ENCODE peak calls at places on chromosomes 16 and 17, in six cellular contexts. J, I, Z, K, V and O are unnamed samples.

GRCh38 chr16:30553396-30553899 is 4.7 kb downstream of the ZNF764 start:
- DNase-seq in V (no peak), Z (no peak), J (no peak), K (no peak), I (no peak), O (no peak)

GRCh38 chr17:58339775-58340622 is 11.4 kb upstream of the TSPOAP1 start:
- DNase-seq in I (no peak), K (no peak), V (peak), J (no peak), Z (no peak), O (no peak)

GRCh38 chr16:2228161-2228824 is 4.9 kb downstream of the E4F1 start:
- DNase-seq in K (no peak), V (no peak), J (no peak), Z (no peak), I (no peak), O (no peak)

GRCh38 chr16:768428-768827 is 7.9 kb downstream of the MSLN start:
- DNase-seq in Z (no peak), V (no peak), J (no peak), K (no peak), I (no peak), O (no peak)

GRCh38 chr16:19595043-19595767 is 39.7 kb downstream of the VPS35L start:
- DNase-seq in I (no peak), V (no peak), K (peak), Z (peak), J (no peak), O (no peak)

GRCh38 chr16:66620419-66620775 is 15.9 kb downstream of the CMTM3 start:
- DNase-seq in Z (no peak), V (no peak), K (no peak), I (no peak), J (no peak), O (no peak)

GRCh38 chr17:50055055-50055425 is 870 bp upstream of the ITGA3 start:
- DNase-seq in Z (no peak), I (no peak), K (no peak), J (peak), V (no peak), O (no peak)

GRCh38 chr16:30699615-30700099 is 686 bp downstream of the SRCAP start:
- DNase-seq in J (no peak), I (no peak), Z (no peak), K (no peak), V (no peak), O (no peak)

GRCh38 chr16:23914935-23915549 is 79.3 kb downstream of the PRKCB start:
- DNase-seq in I (no peak), V (no peak), K (no peak), Z (no peak), J (no peak), O (no peak)

GRCh38 chr17:43169561-43170139 is 1.4 kb upstream of the NBR1 start:
- DNase-seq in J (no peak), K (no peak), Z (peak), V (no peak), I (no peak), O (no peak)

GRCh38 chr16:85614338-85615013 is 1.4 kb downstream of the GSE1 start:
- DNase-seq in Z (no peak), I (no peak), J (no peak), K (no peak), V (peak), O (no peak)

GRCh38 chr16:84502581-84502980 is 1.9 kb downstream of the MEAK7 start:
- DNase-seq in K (no peak), Z (peak), J (no peak), I (no peak), V (no peak), O (no peak)

GRCh38 chr16:67264866-67265265 is 14.5 kb upstream of the PLEKHG4 start:
- DNase-seq in I (no peak), Z (no peak), K (no peak), V (no peak), J (no peak), O (no peak)

GRCh38 chr17:78974635-78975591 is 4.8 kb downstream of the LGALS3BP start:
- DNase-seq in I (no peak), Z (peak), V (no peak), K (no peak), J (peak), O (peak)

GRCh38 chr16:17125671-17126070 is 345.1 kb downstream of the XYLT1 start:
- DNase-seq in K (no peak), V (no peak), Z (peak), J (no peak), I (no peak), O (no peak)

GRCh38 chr17:78544876-78545755 is 32.1 kb downstream of the DNAH17 start:
- DNase-seq in J (no peak), V (no peak), I (no peak), Z (no peak), K (no peak), O (no peak)

GRCh38 chr17:33049781-33050414 is 58.3 kb downstream of the SPACA3 start:
- DNase-seq in I (no peak), J (peak), Z (peak), K (peak), V (peak), O (no peak)

GRCh38 chr17:39001703-39002637 is 34.8 kb upstream of the FBXO47 start:
- DNase-seq in Z (peak), V (no peak), K (no peak), J (no peak), I (no peak), O (no peak)

GRCh38 chr17:76845524-76845923 is 22.7 kb upstream of the MGAT5B start:
- DNase-seq in K (no peak), Z (peak), I (no peak), V (no peak), J (no peak), O (no peak)

GRCh38 chr16:89201467-89202377 is 1.4 kb upstream of the SLC22A31 start:
- DNase-seq in K (no peak), Z (peak), J (peak), I (peak), V (peak), O (no peak)

GRCh38 chr17:57657211-57657610 is 87.9 kb downstream of the CCDC182 start:
- DNase-seq in V (no peak), J (no peak), Z (no peak), K (no peak), I (no peak), O (no peak)

GRCh38 chr16:48117217-48118105 is 38.3 kb downstream of the ABCC12 start:
- DNase-seq in Z (peak), I (no peak), V (peak), J (peak), K (no peak), O (no peak)

GRCh38 chr17:40953876-40954275 is 12.9 kb downstream of the KRT39 start:
- DNase-seq in V (no peak), J (no peak), Z (peak), I (no peak), K (peak), O (no peak)

GRCh38 chr17:57097832-57098421 is 12.9 kb downstream of the AKAP1 start:
- DNase-seq in K (no peak), V (no peak), J (no peak), I (no peak), Z (peak), O (no peak)

GRCh38 chr17:62950067-62950466 is 16.0 kb upstream of the TANC2 start:
- DNase-seq in J (no peak), V (no peak), K (no peak), I (no peak), Z (peak), O (no peak)

GRCh38 chr16:67965668-67966548 is 2.5 kb downstream of the SLC12A4 start:
- DNase-seq in K (no peak), V (no peak), I (no peak), J (no peak), Z (no peak), O (no peak)

GRCh38 chr17:46865100-46865499 is 13.7 kb downstream of the WNT9B start:
- DNase-seq in J (no peak), Z (no peak), K (peak), V (no peak), I (no peak), O (no peak)

GRCh38 chr16:29701214-29701555 is 22.2 kb downstream of the QPRT start:
- DNase-seq in K (no peak), J (no peak), I (no peak), V (no peak), Z (no peak), O (no peak)

GRCh38 chr17:64498308-64499203 is 1.7 kb upstream of the POLG2 start:
- DNase-seq in Z (peak), J (peak), I (no peak), K (no peak), V (no peak), O (no peak)